ENCODE peak calls at places on chromosomes 11 and 22, in four cellular contexts. N is WERI-Rb-1, B is BJ, Q is sciatic nerve. R is an unnamed sample.

GRCh38 chr11:86955111-86955673 is at the start of gene FZD4:
- DNase-seq in N (peak), B (no peak), Q (peak), R (no peak)

GRCh38 chr11:853682-854448 is 11.2 kb downstream of the TSPAN4 start:
- DNase-seq in N (no peak), B (no peak), Q (no peak), R (no peak)

GRCh38 chr22:42962295-42963230 is 52.4 kb downstream of the PACSIN2 start:
- DNase-seq in N (no peak), B (no peak), Q (no peak), R (no peak)

GRCh38 chr22:29254283-29254653 is 13.5 kb downstream of the RHBDD3 start:
- DNase-seq in N (no peak), B (no peak), Q (no peak), R (peak)

GRCh38 chr11:5251746-5252145 is 2.1 kb upstream of the HBG1 start:
- DNase-seq in N (no peak), B (no peak), Q (no peak), R (no peak)

GRCh38 chr11:119223856-119224255 is 17.7 kb downstream of the CBL start:
- DNase-seq in N (no peak), B (no peak), Q (no peak), R (no peak)

GRCh38 chr11:90218606-90219005 is 4.2 kb downstream of the CHORDC1 start:
- DNase-seq in N (peak), B (no peak), Q (peak), R (no peak)

GRCh38 chr11:124569697-124570096 is at the start of gene OR8A1:
- DNase-seq in N (no peak), B (no peak), Q (no peak), R (no peak)

GRCh38 chr22:17281026-17281809 is 62.0 kb upstream of the ADA2 start:
- DNase-seq in N (no peak), B (no peak), Q (peak), R (peak)

GRCh38 chr11:1772270-1773130 is 8.8 kb upstream of the CTSD start:
- DNase-seq in N (peak), B (peak), Q (peak), R (peak)

GRCh38 chr11:88345408-88345807 is 7.9 kb upstream of the CTSC start:
- DNase-seq in N (no peak), B (no peak), Q (no peak), R (no peak)

GRCh38 chr11:47433157-47433556 is 6.9 kb upstream of the PSMC3 start:
- DNase-seq in N (no peak), B (peak), Q (no peak), R (no peak)

GRCh38 chr11:78795862-78796261 is 221.2 kb upstream of the NARS2 start:
- DNase-seq in N (no peak), B (no peak), Q (no peak), R (no peak)

GRCh38 chr11:125358254-125358840 is 137.7 kb downstream of the FEZ1 start:
- DNase-seq in N (no peak), B (no peak), Q (no peak), R (no peak)

GRCh38 chr22:22342697-22343602 is 98.4 kb downstream of the VPREB1 start:
- DNase-seq in N (peak), B (no peak), Q (no peak), R (peak)

GRCh38 chr11:103418014-103418413 is 308.8 kb downstream of the DYNC2H1 start:
- DNase-seq in N (no peak), B (no peak), Q (no peak), R (no peak)

GRCh38 chr22:47174671-47175111 is 412.2 kb downstream of the TBC1D22A start:
- DNase-seq in N (peak), B (no peak), Q (peak), R (no peak)

GRCh38 chr11:12587333-12587997 is 86.8 kb upstream of the TEAD1 start:
- DNase-seq in N (no peak), B (peak), Q (no peak), R (no peak)

GRCh38 chr11:78259777-78260470 is 71.2 kb downstream of the USP35 start:
- DNase-seq in N (no peak), B (no peak), Q (no peak), R (no peak)

GRCh38 chr11:92839450-92839849 is 130.0 kb upstream of the MTNR1B start:
- DNase-seq in N (no peak), B (no peak), Q (no peak), R (no peak)

GRCh38 chr22:45226681-45227186 is 14.0 kb downstream of the KIAA0930 start:
- DNase-seq in N (no peak), B (no peak), Q (peak), R (no peak)

GRCh38 chr11:95338430-95338991 is 107.5 kb upstream of the SESN3 start:
- DNase-seq in N (no peak), B (no peak), Q (peak), R (no peak)

GRCh38 chr11:100563541-100564280 is 123.4 kb upstream of the ARHGAP42 start:
- DNase-seq in N (no peak), B (peak), Q (no peak), R (no peak)

GRCh38 chr22:22195265-22196017 is 49.1 kb upstream of the VPREB1 start:
- DNase-seq in N (peak), B (no peak), Q (peak), R (peak)

GRCh38 chr11:118438314-118438931 is 2.1 kb downstream of the KMT2A start:
- DNase-seq in N (peak), B (peak), Q (no peak), R (peak)

GRCh38 chr11:67745181-67745726 is 70.8 kb upstream of the ALDH3B2 start:
- DNase-seq in N (no peak), B (no peak), Q (no peak), R (no peak)